ENCODE peak calls at places on chromosomes 13 and 19, in eight cellular contexts. C is astrocyte, D is fibroblast of lung, X is endothelial cell of umbilical vein, P is HCT116, L is neural progenitor cell, V is mammary epithelial cell, N is GM23248. H is an unnamed sample. For H3K36me3, the result is how much of the 10 kb centered on the place peaks cover.

GRCh38 chr19:531753-532571 is at the start of gene CDC34:
- DNase-seq in C (no peak), D (no peak), X (peak), P (no peak), L (peak), V (no peak), N (peak), H (no peak)

GRCh38 chr13:46759861-46760260 is 37.1 kb downstream of the ESD start:
- DNase-seq in C (no peak), D (peak), X (no peak), P (no peak), L (no peak), V (peak), N (peak), H (peak)

GRCh38 chr13:104114111-104114510 is 1047.9 kb upstream of the SLC10A2 start:
- DNase-seq in C (no peak), D (peak), X (peak), P (no peak), L (no peak), V (no peak), N (no peak), H (no peak)

GRCh38 chr13:95253033-95253432 is 48.2 kb downstream of the ABCC4 start:
- DNase-seq in C (no peak), D (no peak), X (no peak), P (no peak), L (no peak), V (no peak), N (no peak), H (no peak)

GRCh38 chr13:93045836-93046235 is 180.8 kb upstream of the GPC6 start:
- DNase-seq in C (peak), D (no peak), X (no peak), P (no peak), L (no peak), V (no peak), N (peak), H (no peak)

GRCh38 chr13:90302113-90302512 is 1045.4 kb upstream of the MIR17HG start:
- DNase-seq in C (peak), D (peak), X (no peak), P (no peak), L (no peak), V (peak), N (peak), H (no peak)

GRCh38 chr19:40414536-40415535 is 1.7 kb upstream of the PRX start:
- DNase-seq in C (no peak), D (no peak), X (no peak), P (no peak), L (peak), V (no peak), N (no peak), H (no peak)

GRCh38 chr19:4264812-4265211 is 14.3 kb upstream of the SHD start:
- DNase-seq in C (no peak), D (no peak), X (no peak), P (no peak), L (no peak), V (no peak), N (no peak), H (no peak)

GRCh38 chr19:6668696-6669095 is 1.3 kb downstream of the TNFSF14 start:
- DNase-seq in C (no peak), D (no peak), X (no peak), P (no peak), L (no peak), V (no peak), N (no peak), H (no peak)

GRCh38 chr13:109271991-109272454 is 514.4 kb downstream of the IRS2 start:
- DNase-seq in C (peak), D (peak), X (no peak), P (peak), L (peak), V (peak), N (peak), H (no peak)

GRCh38 chr13:49292742-49293498 is 45.2 kb downstream of the CDADC1 start:
- DNase-seq in C (peak), D (peak), X (peak), P (no peak), L (no peak), V (no peak), N (peak), H (no peak)

GRCh38 chr19:13966684-13967128 is 14.4 kb downstream of the DCAF15 start:
- DNase-seq in C (no peak), D (no peak), X (no peak), P (no peak), L (no peak), V (no peak), N (no peak), H (no peak)

GRCh38 chr13:105336706-105337582 is 1198.5 kb downstream of the EFNB2 start:
- DNase-seq in C (peak), D (peak), X (no peak), P (no peak), L (no peak), V (no peak), N (no peak), H (no peak)

GRCh38 chr13:69423844-69424243 is 683.8 kb upstream of the ATXN8OS start:
- DNase-seq in C (no peak), D (no peak), X (no peak), P (no peak), L (peak), V (no peak), N (no peak), H (no peak)

GRCh38 chr13:63287926-63288325 is 1872.3 kb upstream of the PCDH20 start:
- DNase-seq in C (peak), D (peak), X (no peak), P (no peak), L (no peak), V (no peak), N (no peak), H (no peak)

GRCh38 chr19:16026131-16026530 is 50.2 kb upstream of the TPM4 start:
- DNase-seq in C (no peak), D (no peak), X (no peak), P (no peak), L (no peak), V (no peak), N (no peak), H (no peak)

GRCh38 chr13:83453723-83454122 is 428.6 kb downstream of the SLITRK1 start:
- DNase-seq in C (no peak), D (no peak), X (no peak), P (no peak), L (no peak), V (no peak), N (no peak), H (no peak)

GRCh38 chr13:37701306-37701705 is 102.7 kb upstream of the POSTN start:
- DNase-seq in C (peak), D (peak), X (peak), P (no peak), L (no peak), V (no peak), N (peak), H (no peak)

GRCh38 chr19:13881692-13882418 is 4.9 kb downstream of the NANOS3 start:
- DNase-seq in C (peak), D (no peak), X (no peak), P (no peak), L (peak), V (no peak), N (peak), H (no peak)

GRCh38 chr13:98450495-98451167 is 126.3 kb downstream of the STK24 start:
- DNase-seq in C (peak), D (no peak), X (no peak), P (no peak), L (no peak), V (no peak), N (peak), H (no peak)

GRCh38 chr13:66345988-66346387 is 884.1 kb downstream of the PCDH9 start:
- DNase-seq in C (no peak), D (no peak), X (no peak), P (no peak), L (no peak), V (no peak), N (no peak), H (no peak)

GRCh38 chr19:2089001-2089711 is 7.0 kb downstream of the MOB3A start:
- DNase-seq in C (peak), D (no peak), X (peak), P (no peak), L (no peak), V (peak), N (peak), H (no peak)

GRCh38 chr13:30862707-30863106 is 43.4 kb upstream of the MEDAG start:
- DNase-seq in C (peak), D (no peak), X (no peak), P (no peak), L (peak), V (no peak), N (no peak), H (no peak)

GRCh38 chr19:16566161-16566560 is 6.1 kb downstream of the SLC35E1 start:
- DNase-seq in C (no peak), D (no peak), X (peak), P (no peak), L (no peak), V (no peak), N (no peak), H (no peak)

DNA sequence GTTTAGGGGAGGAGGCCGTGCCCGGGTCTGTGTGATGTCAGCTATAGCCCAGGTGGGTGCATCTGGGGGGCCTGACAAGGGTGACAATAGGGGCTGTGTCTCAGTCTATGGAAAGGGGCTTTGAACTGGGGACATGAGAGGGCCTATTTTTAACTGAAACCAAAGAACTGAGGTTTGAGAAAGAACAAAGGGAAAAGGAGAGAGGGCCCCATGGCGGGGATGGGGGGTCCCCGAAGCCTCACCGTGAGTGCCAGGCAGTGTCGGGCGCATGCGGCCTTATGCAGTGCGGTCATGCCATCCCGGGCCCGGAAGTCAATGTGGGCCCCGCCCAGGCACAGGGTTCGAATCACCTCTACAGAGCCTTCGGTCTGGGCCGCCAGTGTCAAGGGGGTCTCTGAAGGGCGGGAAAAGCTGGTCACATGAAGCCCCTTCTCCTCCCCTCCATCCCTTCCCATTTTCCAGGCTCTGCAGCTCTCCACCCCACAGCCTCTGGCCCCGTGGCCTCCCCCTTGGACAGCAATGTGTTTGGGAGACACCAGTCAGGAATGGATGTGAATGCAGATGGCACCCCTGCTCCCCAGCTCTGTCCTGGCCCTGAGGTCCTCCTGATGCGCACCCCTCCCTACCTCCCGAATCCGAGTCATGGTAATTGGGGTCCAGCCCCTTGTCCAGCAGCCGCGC is 5.9 kb downstream of the SHANK1 start:
- DNase-seq in C (no peak), D (no peak), X (no peak), P (no peak), L (no peak), V (no peak), N (no peak), H (no peak)
- TF ChIP-seq EZH2 in C (no peak), D (no peak), X (no peak), P (no peak), L (no peak), V (no peak), N (no peak), H (no peak)

GRCh38 chr19:30227071-30227621 is 145.0 kb upstream of the ZNF536 start:
- DNase-seq in C (no peak), D (no peak), X (peak), P (no peak), L (peak), V (no peak), N (no peak), H (no peak)
- H3K9ac ChIP-seq in C (peak), D (peak), X (no peak), P (peak), L (no peak), V (no peak), N (peak), H (peak)

DNA sequence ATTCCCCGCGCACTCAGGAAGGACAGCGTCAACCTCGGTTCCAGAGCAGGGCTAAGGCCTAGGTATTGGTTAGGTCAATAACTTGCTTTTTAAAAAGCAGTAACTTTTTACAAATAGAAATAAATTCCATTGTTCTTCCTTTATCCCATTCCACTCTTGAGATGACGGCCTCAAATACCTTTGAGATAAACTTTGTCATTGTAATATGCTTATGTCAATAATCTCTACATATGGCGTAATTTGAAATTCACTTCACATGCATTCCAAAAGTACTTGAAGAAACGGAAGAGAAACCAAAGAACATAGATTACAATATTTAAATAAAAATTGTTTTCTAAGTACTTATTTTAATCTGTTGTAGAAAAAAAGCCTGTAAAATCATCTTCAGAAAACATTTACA is 11.4 kb downstream of the ZNF160 start:
- DNase-seq in C (no peak), D (no peak), X (no peak), P (no peak), L (no peak), V (no peak), N (no peak), H (no peak)
- H3K36me3 ChIP-seq in C (under half), D (under half), X (under half), P (under half), L (under half), V (under half), N (under half), H (under half)

GRCh38 chr13:35496761-35497386 is 20.4 kb upstream of the MAB21L1 start:
- DNase-seq in C (no peak), D (peak), X (no peak), P (no peak), L (no peak), V (no peak), N (peak), H (no peak)
- TF ChIP-seq EZH2 in C (no peak), D (no peak), X (no peak), P (no peak), L (no peak), V (no peak), N (no peak), H (no peak)

GRCh38 chr19:18021121-18021755 is 13.3 kb downstream of the ARRDC2 start:
- DNase-seq in C (peak), D (peak), X (peak), P (no peak), L (no peak), V (peak), N (peak), H (no peak)
- H3K9ac ChIP-seq in C (peak), D (peak), X (peak), P (peak), L (no peak), V (no peak), N (peak), H (no peak)

GRCh38 chr19:45621389-45621788 is 17.8 kb downstream of the EML2 start:
- DNase-seq in C (no peak), D (no peak), X (no peak), P (no peak), L (no peak), V (no peak), N (no peak), H (no peak)

GRCh38 chr19:45613926-45614725 is 12.1 kb upstream of the GPR4 start:
- DNase-seq in C (peak), D (peak), X (peak), P (peak), L (no peak), V (peak), N (peak), H (no peak)

GRCh38 chr19:45615795-45616708 is 14.0 kb upstream of the GPR4 start:
- DNase-seq in C (peak), D (peak), X (peak), P (peak), L (peak), V (peak), N (peak), H (peak)

GRCh38 chr19:45621976-45622503 is 17.2 kb downstream of the EML2 start:
- DNase-seq in C (no peak), D (no peak), X (no peak), P (no peak), L (no peak), V (no peak), N (no peak), H (no peak)

DNA sequence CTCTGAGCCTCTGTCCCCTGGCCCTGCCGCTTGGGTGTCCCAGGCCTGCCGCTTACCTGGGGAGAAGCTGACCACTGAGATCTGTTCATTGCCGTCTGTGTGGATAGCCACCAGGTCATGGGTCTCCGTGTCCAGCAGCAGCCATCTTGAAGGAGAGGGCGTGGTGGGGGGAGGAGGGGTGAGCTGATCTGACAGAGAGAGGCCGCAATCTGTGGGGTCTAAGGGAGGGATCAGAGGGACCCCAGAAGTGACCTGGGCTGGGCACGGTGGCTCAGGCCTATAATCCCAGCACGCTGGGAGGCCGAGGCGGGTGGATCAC is 14.7 kb upstream of the GPR4 start:
- DNase-seq in C (no peak), D (no peak), X (no peak), P (no peak), L (no peak), V (no peak), N (no peak), H (no peak)
- H3K36me3 ChIP-seq in C (under half), D (under half), X (under half), P (under half), L (under half), V (under half), N (under half), H (under half)

GRCh38 chr19:49338691-49339363 is 3.6 kb downstream of the CD37 start:
- DNase-seq in C (peak), D (peak), X (peak), P (no peak), L (peak), V (peak), N (peak), H (no peak)
- TF ChIP-seq EZH2 in C (no peak), D (no peak), X (peak), P (no peak), L (no peak), V (no peak), N (no peak), H (no peak)

H was measured in SK-N-MC.